ENCODE peak calls at places on chromosomes 16 and 17, in eight cellular contexts. X, W, T, R, J, S, P and Y are unnamed samples.

GRCh38 chr17:16444258-16444886 is 29.0 kb downstream of the TRPV2 start:
- DNase-seq in J (no peak), P (peak; percentile 61), S (no peak), W (no peak), R (peak; percentile 43), T (peak; percentile 33), X (no peak), Y (peak; percentile 27)

GRCh38 chr16:89248196-89249005 is 30.9 kb downstream of the ZNF778 start:
- DNase-seq in R (no peak), T (no peak), P (no peak), X (no peak), S (no peak), J (no peak), W (no peak), Y (no peak)

GRCh38 chr17:42629420-42630009 is 20.0 kb downstream of the TUBG1 start:
- DNase-seq in R (no peak), J (no peak), S (no peak), X (no peak), P (peak; percentile 62), W (no peak), T (no peak), Y (no peak)

GRCh38 chr16:87044829-87045228 is 272.4 kb downstream of the C16orf95 start:
- DNase-seq in W (no peak), J (no peak), T (no peak), S (no peak), P (no peak), X (no peak), R (no peak), Y (no peak)

GRCh38 chr17:79984877-79985276 is 50.8 kb downstream of the TBC1D16 start:
- DNase-seq in S (no peak), W (no peak), R (no peak), T (no peak), P (no peak), X (no peak), J (no peak), Y (no peak)

GRCh38 chr17:50184057-50184456 is 17.4 kb downstream of the COL1A1 start:
- DNase-seq in R (peak; percentile 57), X (no peak), S (peak; percentile 68), P (peak; percentile 57), T (no peak), W (no peak), J (no peak), Y (peak; percentile 35)

GRCh38 chr16:31664683-31665482 is 137.2 kb downstream of the AHSP start:
- DNase-seq in P (no peak), R (no peak), T (peak; percentile 22), X (no peak), W (no peak), J (no peak), S (peak; percentile 5), Y (no peak)

GRCh38 chr17:19343256-19343630 is 19.3 kb downstream of the B9D1 start:
- DNase-seq in X (no peak), T (no peak), J (no peak), R (no peak), P (no peak), W (no peak), S (no peak), Y (no peak)

GRCh38 chr16:21097151-21097550 is 53.5 kb downstream of the DNAH3 start:
- DNase-seq in R (peak; percentile 63), P (no peak), X (no peak), T (peak; percentile 73), S (peak; percentile 70), J (no peak), W (no peak), Y (no peak)

GRCh38 chr16:52611817-52612673 is 65.1 kb upstream of the TOX3 start:
- DNase-seq in R (no peak), J (no peak), S (no peak), T (no peak), W (no peak), X (no peak), P (no peak), Y (no peak)

GRCh38 chr16:48117217-48118105 is 38.3 kb downstream of the ABCC12 start:
- DNase-seq in T (peak; percentile 44), J (peak; percentile 51), W (peak; percentile 41), X (peak; percentile 61), S (no peak), R (peak; percentile 61), P (peak; percentile 82), Y (peak; percentile 60)

GRCh38 chr16:68884867-68885266 is 41.5 kb downstream of the TANGO6 start:
- DNase-seq in X (no peak), R (no peak), P (no peak), S (no peak), W (no peak), T (no peak), J (no peak), Y (no peak)

GRCh38 chr17:43755389-43755875 is 3.2 kb downstream of the SOST start:
- DNase-seq in R (no peak), X (no peak), S (no peak), P (no peak), T (peak; percentile 31), J (peak; percentile 16), W (no peak), Y (no peak)

GRCh38 chr17:30476726-30477082 is 504 bp upstream of the GOSR1 start:
- DNase-seq in S (peak; percentile 4), J (no peak), T (no peak), R (peak; percentile 10), X (no peak), W (peak; percentile 6), P (no peak), Y (no peak)

GRCh38 chr16:75501359-75501758 is 6.1 kb upstream of the CHST6 start:
- DNase-seq in S (no peak), X (no peak), R (no peak), T (no peak), J (no peak), W (no peak), P (no peak), Y (no peak)

GRCh38 chr17:28563475-28563874 is 7.8 kb downstream of the PIGS start:
- DNase-seq in X (no peak), J (no peak), R (peak; percentile 17), W (no peak), T (peak; percentile 90), S (peak; percentile 65), P (no peak), Y (no peak)

GRCh38 chr17:20967776-20968175 is 75.0 kb downstream of the USP22 start:
- DNase-seq in P (no peak), X (no peak), T (no peak), S (no peak), J (no peak), R (peak; percentile 16), W (no peak), Y (no peak)

GRCh38 chr17:37212184-37212583 is 163.6 kb upstream of the C17orf78 start:
- DNase-seq in R (peak; percentile 11), X (no peak), W (no peak), T (no peak), P (peak; percentile 6), J (no peak), S (no peak), Y (peak; percentile 13)

GRCh38 chr17:60971515-60972369 is 294.1 kb downstream of the BCAS3 start:
- DNase-seq in T (peak; percentile 56), X (peak; percentile 21), W (peak; percentile 24), S (peak; percentile 48), P (peak; percentile 58), J (no peak), R (peak; percentile 76), Y (peak; percentile 85)

GRCh38 chr16:49015189-49015540 is 266.5 kb downstream of the CBLN1 start:
- DNase-seq in S (no peak), R (no peak), J (no peak), X (no peak), T (no peak), P (no peak), W (no peak), Y (no peak)

GRCh38 chr16:58464047-58464915 is 35.7 kb upstream of the NDRG4 start:
- DNase-seq in S (no peak), P (no peak), J (no peak), W (no peak), T (no peak), R (no peak), X (peak; percentile 59), Y (no peak)

GRCh38 chr16:49756971-49757743 is 98.8 kb downstream of the ZNF423 start:
- DNase-seq in W (no peak), P (no peak), S (no peak), R (peak; percentile 22), T (no peak), J (no peak), X (no peak), Y (no peak)

GRCh38 chr17:7023576-7024401 is 939 bp downstream of the BCL6B start:
- DNase-seq in J (peak; percentile 89), S (peak; percentile 72), X (peak; percentile 92), W (peak; percentile 95), T (peak; percentile 84), R (peak; percentile 89), P (no peak), Y (no peak)

GRCh38 chr16:2088759-2089358 is 41.1 kb downstream of the TSC2 start:
- DNase-seq in X (no peak), J (no peak), R (no peak), T (no peak), P (no peak), W (no peak), S (no peak), Y (no peak)

GRCh38 chr16:3074860-3075545 is 9.6 kb downstream of the IL32 start:
- DNase-seq in T (no peak), X (peak; percentile 68), P (peak; percentile 93), J (peak; percentile 60), R (no peak), W (peak; percentile 70), S (no peak), Y (peak; percentile 72)

GRCh38 chr17:77720946-77721822 is 237.3 kb upstream of the TNRC6C start:
- DNase-seq in P (no peak), X (no peak), R (no peak), J (no peak), T (no peak), S (no peak), W (no peak), Y (no peak)

GRCh38 chr17:46935658-46936266 is 12.8 kb downstream of the GOSR2 start:
- DNase-seq in W (no peak), J (no peak), X (no peak), S (no peak), P (no peak), T (no peak), R (no peak), Y (no peak)

GRCh38 chr17:80968602-80969029 is 23.0 kb upstream of the CHMP6 start:
- DNase-seq in J (no peak), W (no peak), P (no peak), S (peak; percentile 60), R (no peak), X (no peak), T (no peak), Y (no peak)